ENCODE peak calls at places on chromosomes 6 and 20, in seven cellular contexts. One of them, this sample, is unnamed.

GRCh38 chr20:54084727-54085368 is 14.5 kb upstream of the BCAS1 start:
- ATAC-seq in RWPE2: no peak
- ATAC-seq in PC-3: peak
- ATAC-seq in naive thymus-derived CD8-positive, alpha-beta T cell: no peak
- ATAC-seq in CD4-positive, CD25-positive, alpha-beta regulatory T cell: no peak
- ATAC-seq in pancreas: peak
- ATAC-seq in right cardiac atrium: no peak
- ATAC-seq in this sample: no peak

GRCh38 chr20:62413896-62414481 is 6.9 kb upstream of the CABLES2 start:
- ATAC-seq in right cardiac atrium: no peak
- ATAC-seq in pancreas: no peak
- ATAC-seq in naive thymus-derived CD8-positive, alpha-beta T cell: no peak
- ATAC-seq in RWPE2: peak
- ATAC-seq in CD4-positive, CD25-positive, alpha-beta regulatory T cell: no peak
- ATAC-seq in PC-3: peak
- ATAC-seq in this sample: no peak

GRCh38 chr6:13467216-13467600 is 20.2 kb downstream of the GFOD1 start:
- ATAC-seq in right cardiac atrium: peak
- ATAC-seq in RWPE2: no peak
- ATAC-seq in pancreas: peak
- ATAC-seq in naive thymus-derived CD8-positive, alpha-beta T cell: no peak
- ATAC-seq in CD4-positive, CD25-positive, alpha-beta regulatory T cell: no peak
- ATAC-seq in PC-3: no peak
- ATAC-seq in this sample: no peak

GRCh38 chr20:3248993-3249347 is 10.0 kb upstream of the SLC4A11 start:
- ATAC-seq in PC-3: no peak
- ATAC-seq in pancreas: peak
- ATAC-seq in naive thymus-derived CD8-positive, alpha-beta T cell: peak
- ATAC-seq in CD4-positive, CD25-positive, alpha-beta regulatory T cell: no peak
- ATAC-seq in right cardiac atrium: peak
- ATAC-seq in RWPE2: no peak
- ATAC-seq in this sample: peak

GRCh38 chr6:151254451-151255081 is 14.8 kb downstream of the AKAP12 start:
- ATAC-seq in right cardiac atrium: no peak
- ATAC-seq in naive thymus-derived CD8-positive, alpha-beta T cell: no peak
- ATAC-seq in RWPE2: no peak
- ATAC-seq in pancreas: peak
- ATAC-seq in CD4-positive, CD25-positive, alpha-beta regulatory T cell: no peak
- ATAC-seq in PC-3: peak
- ATAC-seq in this sample: peak

GRCh38 chr20:20668639-20669038 is 43.8 kb downstream of the RALGAPA2 start:
- ATAC-seq in PC-3: no peak
- ATAC-seq in right cardiac atrium: peak
- ATAC-seq in naive thymus-derived CD8-positive, alpha-beta T cell: no peak
- ATAC-seq in CD4-positive, CD25-positive, alpha-beta regulatory T cell: peak
- ATAC-seq in RWPE2: no peak
- ATAC-seq in pancreas: no peak
- ATAC-seq in this sample: no peak

GRCh38 chr6:23584134-23584763 is 541.8 kb upstream of the NRSN1 start:
- ATAC-seq in PC-3: no peak
- ATAC-seq in RWPE2: no peak
- ATAC-seq in pancreas: no peak
- ATAC-seq in naive thymus-derived CD8-positive, alpha-beta T cell: no peak
- ATAC-seq in CD4-positive, CD25-positive, alpha-beta regulatory T cell: no peak
- ATAC-seq in right cardiac atrium: no peak
- ATAC-seq in this sample: no peak

GRCh38 chr6:79257381-79258205 is 23.1 kb upstream of the HMGN3 start:
- ATAC-seq in pancreas: no peak
- ATAC-seq in right cardiac atrium: no peak
- ATAC-seq in CD4-positive, CD25-positive, alpha-beta regulatory T cell: no peak
- ATAC-seq in RWPE2: peak
- ATAC-seq in naive thymus-derived CD8-positive, alpha-beta T cell: no peak
- ATAC-seq in PC-3: peak
- ATAC-seq in this sample: no peak

GRCh38 chr6:45498620-45499019 is 120.9 kb upstream of the SUPT3H start:
- ATAC-seq in PC-3: no peak
- ATAC-seq in right cardiac atrium: no peak
- ATAC-seq in CD4-positive, CD25-positive, alpha-beta regulatory T cell: no peak
- ATAC-seq in naive thymus-derived CD8-positive, alpha-beta T cell: no peak
- ATAC-seq in RWPE2: no peak
- ATAC-seq in pancreas: no peak
- ATAC-seq in this sample: no peak

GRCh38 chr6:70547905-70548304 is 18.8 kb upstream of the SDHAF4 start:
- ATAC-seq in pancreas: no peak
- ATAC-seq in right cardiac atrium: peak
- ATAC-seq in naive thymus-derived CD8-positive, alpha-beta T cell: no peak
- ATAC-seq in RWPE2: no peak
- ATAC-seq in PC-3: no peak
- ATAC-seq in CD4-positive, CD25-positive, alpha-beta regulatory T cell: no peak
- ATAC-seq in this sample: no peak

GRCh38 chr6:111356551-111356950 is 126.5 kb downstream of the REV3L start:
- ATAC-seq in RWPE2: no peak
- ATAC-seq in PC-3: no peak
- ATAC-seq in right cardiac atrium: no peak
- ATAC-seq in naive thymus-derived CD8-positive, alpha-beta T cell: no peak
- ATAC-seq in pancreas: peak
- ATAC-seq in CD4-positive, CD25-positive, alpha-beta regulatory T cell: no peak
- ATAC-seq in this sample: no peak

GRCh38 chr6:90098025-90098474 is 198.6 kb downstream of the BACH2 start:
- ATAC-seq in RWPE2: peak
- ATAC-seq in CD4-positive, CD25-positive, alpha-beta regulatory T cell: peak
- ATAC-seq in right cardiac atrium: peak
- ATAC-seq in PC-3: peak
- ATAC-seq in pancreas: peak
- ATAC-seq in naive thymus-derived CD8-positive, alpha-beta T cell: peak
- ATAC-seq in this sample: peak

GRCh38 chr20:40657526-40657925 is 31.5 kb downstream of the MAFB start:
- ATAC-seq in CD4-positive, CD25-positive, alpha-beta regulatory T cell: no peak
- ATAC-seq in pancreas: no peak
- ATAC-seq in naive thymus-derived CD8-positive, alpha-beta T cell: no peak
- ATAC-seq in RWPE2: no peak
- ATAC-seq in right cardiac atrium: peak
- ATAC-seq in PC-3: no peak
- ATAC-seq in this sample: no peak

GRCh38 chr6:91081452-91082067 is 494.7 kb upstream of the MAP3K7 start:
- ATAC-seq in pancreas: peak
- ATAC-seq in naive thymus-derived CD8-positive, alpha-beta T cell: no peak
- ATAC-seq in right cardiac atrium: no peak
- ATAC-seq in PC-3: peak
- ATAC-seq in CD4-positive, CD25-positive, alpha-beta regulatory T cell: no peak
- ATAC-seq in RWPE2: peak
- ATAC-seq in this sample: no peak

GRCh38 chr6:130743175-130743574 is 84.0 kb upstream of the SMLR1 start:
- ATAC-seq in CD4-positive, CD25-positive, alpha-beta regulatory T cell: no peak
- ATAC-seq in PC-3: no peak
- ATAC-seq in naive thymus-derived CD8-positive, alpha-beta T cell: no peak
- ATAC-seq in right cardiac atrium: no peak
- ATAC-seq in RWPE2: no peak
- ATAC-seq in pancreas: no peak
- ATAC-seq in this sample: no peak

GRCh38 chr20:47396762-47397476 is 40.4 kb upstream of the ZMYND8 start:
- ATAC-seq in CD4-positive, CD25-positive, alpha-beta regulatory T cell: no peak
- ATAC-seq in pancreas: peak
- ATAC-seq in RWPE2: no peak
- ATAC-seq in naive thymus-derived CD8-positive, alpha-beta T cell: no peak
- ATAC-seq in PC-3: no peak
- ATAC-seq in right cardiac atrium: peak
- ATAC-seq in this sample: no peak

GRCh38 chr6:6858533-6858982 is 249.2 kb upstream of the RREB1 start:
- ATAC-seq in RWPE2: no peak
- ATAC-seq in CD4-positive, CD25-positive, alpha-beta regulatory T cell: no peak
- ATAC-seq in right cardiac atrium: no peak
- ATAC-seq in PC-3: no peak
- ATAC-seq in naive thymus-derived CD8-positive, alpha-beta T cell: no peak
- ATAC-seq in pancreas: no peak
- ATAC-seq in this sample: no peak

GRCh38 chr6:129321303-129321702 is 388.7 kb downstream of the ARHGAP18 start:
- ATAC-seq in CD4-positive, CD25-positive, alpha-beta regulatory T cell: no peak
- ATAC-seq in PC-3: no peak
- ATAC-seq in RWPE2: no peak
- ATAC-seq in pancreas: no peak
- ATAC-seq in right cardiac atrium: no peak
- ATAC-seq in naive thymus-derived CD8-positive, alpha-beta T cell: no peak
- ATAC-seq in this sample: no peak

GRCh38 chr6:159059099-159059498 is 14.3 kb upstream of the TAGAP start:
- ATAC-seq in RWPE2: no peak
- ATAC-seq in naive thymus-derived CD8-positive, alpha-beta T cell: no peak
- ATAC-seq in right cardiac atrium: no peak
- ATAC-seq in CD4-positive, CD25-positive, alpha-beta regulatory T cell: no peak
- ATAC-seq in pancreas: no peak
- ATAC-seq in PC-3: no peak
- ATAC-seq in this sample: no peak

GRCh38 chr20:5719861-5720401 is 30.3 kb upstream of the SHLD1 start:
- ATAC-seq in CD4-positive, CD25-positive, alpha-beta regulatory T cell: no peak
- ATAC-seq in RWPE2: peak
- ATAC-seq in right cardiac atrium: peak
- ATAC-seq in naive thymus-derived CD8-positive, alpha-beta T cell: no peak
- ATAC-seq in pancreas: no peak
- ATAC-seq in PC-3: peak
- ATAC-seq in this sample: no peak

GRCh38 chr6:26300828-26301227 is 64.2 kb upstream of the BTN3A2 start:
- ATAC-seq in pancreas: no peak
- ATAC-seq in RWPE2: no peak
- ATAC-seq in PC-3: no peak
- ATAC-seq in right cardiac atrium: no peak
- ATAC-seq in naive thymus-derived CD8-positive, alpha-beta T cell: no peak
- ATAC-seq in CD4-positive, CD25-positive, alpha-beta regulatory T cell: no peak
- ATAC-seq in this sample: no peak

GRCh38 chr6:156866181-156866862 is 89.1 kb downstream of the ARID1B start:
- ATAC-seq in RWPE2: peak
- ATAC-seq in naive thymus-derived CD8-positive, alpha-beta T cell: peak
- ATAC-seq in right cardiac atrium: peak
- ATAC-seq in pancreas: peak
- ATAC-seq in PC-3: peak
- ATAC-seq in CD4-positive, CD25-positive, alpha-beta regulatory T cell: peak
- ATAC-seq in this sample: peak

GRCh38 chr6:169810066-169810989 is 58.9 kb downstream of the ERMARD start:
- ATAC-seq in PC-3: peak
- ATAC-seq in CD4-positive, CD25-positive, alpha-beta regulatory T cell: no peak
- ATAC-seq in RWPE2: peak
- ATAC-seq in right cardiac atrium: peak
- ATAC-seq in naive thymus-derived CD8-positive, alpha-beta T cell: no peak
- ATAC-seq in pancreas: peak
- ATAC-seq in this sample: no peak

GRCh38 chr6:168985705-168986104 is 267.9 kb downstream of the THBS2 start:
- ATAC-seq in RWPE2: peak
- ATAC-seq in CD4-positive, CD25-positive, alpha-beta regulatory T cell: no peak
- ATAC-seq in pancreas: no peak
- ATAC-seq in PC-3: no peak
- ATAC-seq in right cardiac atrium: no peak
- ATAC-seq in naive thymus-derived CD8-positive, alpha-beta T cell: no peak
- ATAC-seq in this sample: no peak

GRCh38 chr6:140711019-140711613 is 1336.7 kb upstream of the CITED2 start:
- ATAC-seq in naive thymus-derived CD8-positive, alpha-beta T cell: no peak
- ATAC-seq in pancreas: no peak
- ATAC-seq in right cardiac atrium: no peak
- ATAC-seq in CD4-positive, CD25-positive, alpha-beta regulatory T cell: no peak
- ATAC-seq in PC-3: peak
- ATAC-seq in RWPE2: no peak
- ATAC-seq in this sample: no peak

GRCh38 chr6:118712955-118713354 is 61.6 kb upstream of the CEP85L start:
- ATAC-seq in CD4-positive, CD25-positive, alpha-beta regulatory T cell: no peak
- ATAC-seq in right cardiac atrium: no peak
- ATAC-seq in naive thymus-derived CD8-positive, alpha-beta T cell: no peak
- ATAC-seq in RWPE2: peak
- ATAC-seq in pancreas: no peak
- ATAC-seq in PC-3: no peak
- ATAC-seq in this sample: no peak

GRCh38 chr20:51533291-51534172 is 9.0 kb downstream of the NFATC2 start:
- ATAC-seq in naive thymus-derived CD8-positive, alpha-beta T cell: no peak
- ATAC-seq in PC-3: peak
- ATAC-seq in RWPE2: peak
- ATAC-seq in pancreas: no peak
- ATAC-seq in right cardiac atrium: peak
- ATAC-seq in CD4-positive, CD25-positive, alpha-beta regulatory T cell: no peak
- ATAC-seq in this sample: no peak

GRCh38 chr20:57629976-57630525 is 9.8 kb upstream of the ZBP1 start:
- ATAC-seq in pancreas: no peak
- ATAC-seq in naive thymus-derived CD8-positive, alpha-beta T cell: peak
- ATAC-seq in right cardiac atrium: no peak
- ATAC-seq in CD4-positive, CD25-positive, alpha-beta regulatory T cell: no peak
- ATAC-seq in PC-3: no peak
- ATAC-seq in RWPE2: no peak
- ATAC-seq in this sample: no peak

GRCh38 chr6:15763827-15764226 is 101.0 kb upstream of the DTNBP1 start:
- ATAC-seq in right cardiac atrium: peak
- ATAC-seq in RWPE2: no peak
- ATAC-seq in pancreas: peak
- ATAC-seq in naive thymus-derived CD8-positive, alpha-beta T cell: no peak
- ATAC-seq in PC-3: no peak
- ATAC-seq in CD4-positive, CD25-positive, alpha-beta regulatory T cell: no peak
- ATAC-seq in this sample: no peak

GRCh38 chr20:10448270-10449156 is 13.4 kb downstream of the SLX4IP start:
- ATAC-seq in naive thymus-derived CD8-positive, alpha-beta T cell: no peak
- ATAC-seq in right cardiac atrium: no peak
- ATAC-seq in pancreas: peak
- ATAC-seq in PC-3: no peak
- ATAC-seq in CD4-positive, CD25-positive, alpha-beta regulatory T cell: no peak
- ATAC-seq in RWPE2: no peak
- ATAC-seq in this sample: no peak